ENCODE peak calls at places on chromosomes 1 and 21, in five cellular contexts. N is GM12878; R is RWPE2; X is effector memory CD4-positive, alpha-beta T cell; L is CD8-positive, alpha-beta memory T cell. I is an unnamed sample.

GRCh38 chr1:18917071-18917799 is 14.9 kb upstream of the ALDH4A1 start:
- DNase-seq in N (no peak), R (no peak), X (no peak), L (no peak), I (no peak)

GRCh38 chr1:58997060-58997411 is 213.2 kb upstream of the JUN start:
- DNase-seq in N (no peak), R (no peak), X (no peak), L (no peak), I (no peak)

GRCh38 chr1:15370781-15371467 is 38.8 kb upstream of the EFHD2 start:
- DNase-seq in N (no peak), R (no peak), X (no peak), L (no peak), I (no peak)

GRCh38 chr1:147497826-147498225 is 43.5 kb upstream of the BCL9 start:
- DNase-seq in N (no peak), R (no peak), X (no peak), L (no peak), I (no peak)

GRCh38 chr1:187513190-187513589 is 684.4 kb downstream of the PLA2G4A start:
- DNase-seq in N (no peak), R (no peak), X (no peak), L (no peak), I (no peak)

GRCh38 chr1:7006996-7007871 is 222.0 kb downstream of the CAMTA1 start:
- DNase-seq in N (no peak), R (no peak), X (no peak), L (no peak), I (no peak)

GRCh38 chr1:70090875-70091274 is 114.5 kb downstream of the LRRC40 start:
- DNase-seq in N (no peak), R (no peak), X (no peak), L (no peak), I (no peak)

GRCh38 chr21:21715286-21715969 is 717.2 kb downstream of the NCAM2 start:
- DNase-seq in N (no peak), R (no peak), X (no peak), L (no peak), I (no peak)

GRCh38 chr21:26795866-26796329 is 49.3 kb downstream of the ADAMTS1 start:
- DNase-seq in N (no peak), R (no peak), X (no peak), L (no peak), I (no peak)

GRCh38 chr1:7664893-7665250 is 106.2 kb upstream of the VAMP3 start:
- DNase-seq in N (no peak), R (no peak), X (no peak), L (no peak), I (no peak)

GRCh38 chr1:210262897-210263272 is 30.3 kb downstream of the SERTAD4 start:
- DNase-seq in N (no peak), R (no peak), X (no peak), L (no peak), I (no peak)

GRCh38 chr1:47694011-47694890 is 256.4 kb downstream of the FOXD2 start:
- DNase-seq in N (no peak), R (no peak), X (no peak), L (no peak), I (no peak)

GRCh38 chr1:12161662-12162458 is 4.9 kb upstream of the TNFRSF1B start:
- DNase-seq in N (peak; percentile 88), R (no peak), X (peak; percentile 75), L (peak; percentile 71), I (peak; percentile 38)

GRCh38 chr1:151718011-151718431 is 1.4 kb upstream of the CELF3 start:
- DNase-seq in N (no peak), R (no peak), X (no peak), L (no peak), I (no peak)

GRCh38 chr1:78223417-78224215 is 177.8 kb downstream of the GIPC2 start:
- DNase-seq in N (no peak), R (no peak), X (no peak), L (no peak), I (no peak)

GRCh38 chr1:155255243-155256100 is at the start of gene ENTREP3:
- DNase-seq in N (no peak), R (peak; percentile 85), X (peak; percentile 68), L (peak; percentile 59), I (no peak)

GRCh38 chr1:155254228-155254713 is 1.0 kb downstream of the ENTREP3 start:
- DNase-seq in N (no peak), R (no peak), X (no peak), L (no peak), I (no peak)

GRCh38 chr1:155256101-155256852 is 994 bp upstream of the ENTREP3 start:
- DNase-seq in N (no peak), R (peak; percentile 66), X (no peak), L (no peak), I (no peak)

GRCh38 chr1:155253797-155254196 is 1.5 kb downstream of the ENTREP3 start:
- DNase-seq in N (no peak), R (no peak), X (no peak), L (no peak), I (no peak)

DNA sequence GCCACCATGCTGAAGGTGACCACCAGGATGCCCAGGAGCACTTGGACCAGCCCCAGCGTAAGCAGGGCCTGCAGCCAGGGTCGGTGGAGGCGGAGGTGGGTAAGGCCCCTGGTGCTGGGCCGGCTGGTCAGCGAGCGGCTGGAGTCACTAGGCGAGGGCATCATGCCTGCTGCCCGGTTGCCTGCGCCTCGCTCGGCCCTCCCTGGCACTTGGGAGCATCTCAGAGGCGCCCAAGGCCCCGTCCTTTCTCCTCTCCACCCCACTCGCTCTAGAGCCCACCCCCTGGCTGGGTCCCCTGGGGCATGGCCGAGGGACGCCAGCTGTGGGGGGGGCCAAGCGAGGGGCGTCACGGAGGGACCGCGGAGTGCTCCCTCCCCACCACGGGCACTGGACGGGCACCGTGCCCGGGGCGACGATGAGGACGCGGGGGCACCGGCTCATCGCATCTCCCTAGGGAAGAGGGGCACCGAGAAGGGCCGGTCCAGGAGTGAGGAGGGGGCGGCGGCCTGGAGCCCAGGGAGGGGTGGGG is 505 bp downstream of the ENTREP3 start:
- DNase-seq in N (no peak), R (peak; percentile 64), X (no peak), L (no peak), I (no peak)
- H3K27ac ChIP-seq in N (no peak overlapping the region), R (peak overlapping the region; percentile 65), X (peak overlapping the region; percentile 35), L (no peak overlapping the region), I (peak overlapping the region; percentile 87)

GRCh38 chr1:41362357-41362721 is 1.1 kb downstream of the FOXO6 start:
- DNase-seq in N (no peak), R (no peak), X (no peak), L (no peak), I (no peak)

GRCh38 chr1:41360074-41361027 is 883 bp upstream of the FOXO6 start:
- DNase-seq in N (no peak), R (peak; percentile 51), X (no peak), L (no peak), I (no peak)

GRCh38 chr1:41362749-41363631 is 1.8 kb downstream of the FOXO6 start:
- DNase-seq in N (no peak), R (no peak), X (no peak), L (no peak), I (no peak)

GRCh38 chr1:41361028-41361494 is at the start of gene FOXO6:
- DNase-seq in N (peak; percentile 49), R (peak; percentile 99), X (peak; percentile 92), L (peak; percentile 90), I (peak; percentile 91)

GRCh38 chr1:41361495-41362356 is 492 bp downstream of the FOXO6 start:
- DNase-seq in N (no peak), R (peak; percentile 59), X (no peak), L (no peak), I (no peak)
- H3K4me1 ChIP-seq in N (peaks cover 12% of the 10 kb centered on the region), R (peaks cover 32% of the 10 kb centered on the region), X (peaks cover 16% of the 10 kb centered on the region), L (peaks cover 24% of the 10 kb centered on the region), I (peaks cover 7% of the 10 kb centered on the region)

GRCh38 chr1:160459056-160459455 is 58.7 kb downstream of the VANGL2 start:
- DNase-seq in N (no peak), R (no peak), X (no peak), L (no peak), I (no peak)

GRCh38 chr1:160460214-160460642 is 59.9 kb downstream of the VANGL2 start:
- DNase-seq in N (peak; percentile 56), R (no peak), X (no peak), L (no peak), I (no peak)

GRCh38 chr1:160455153-160455517 is 54.8 kb downstream of the VANGL2 start:
- DNase-seq in N (no peak), R (no peak), X (no peak), L (no peak), I (no peak)

GRCh38 chr1:160460683-160461287 is 60.4 kb downstream of the VANGL2 start:
- DNase-seq in N (no peak), R (no peak), X (no peak), L (no peak), I (no peak)

GRCh38 chr1:160459687-160460086 is 59.3 kb downstream of the VANGL2 start:
- DNase-seq in N (no peak), R (no peak), X (no peak), L (no peak), I (no peak)
- H3K27ac ChIP-seq in N (peak overlapping the region; percentile 89), R (no peak overlapping the region), X (no peak overlapping the region), L (no peak overlapping the region), I (no peak overlapping the region)

GRCh38 chr1:30990594-30990993 is 74.9 kb downstream of the PUM1 start:
- DNase-seq in N (no peak), R (no peak), X (no peak), L (no peak), I (no peak)
- H3K4me1 ChIP-seq in N (peaks cover 6% of the 10 kb centered on the region), R (peaks cover 15% of the 10 kb centered on the region), X (no peaks in the 10 kb centered on the region), L (peaks cover 9% of the 10 kb centered on the region), I (no peaks in the 10 kb centered on the region)

GRCh38 chr1:167913895-167914502 is at the start of gene ADCY10:
- DNase-seq in N (no peak), R (no peak), X (no peak), L (no peak), I (no peak)
- H3K27ac ChIP-seq in N (no peak within 1 kb of the TSS), R (no peak within 1 kb of the TSS), X (no peak within 1 kb of the TSS), L (no peak within 1 kb of the TSS), I (no peak within 1 kb of the TSS)

GRCh38 chr1:201500670-201501120 is 6.2 kb downstream of the CSRP1 start:
- DNase-seq in N (no peak), R (no peak), X (no peak), L (no peak), I (no peak)
- H3K4me1 ChIP-seq in N (peaks cover 4% of the 10 kb centered on the region), R (peaks cover 49% of the 10 kb centered on the region), X (peaks cover 8% of the 10 kb centered on the region), L (peaks cover 9% of the 10 kb centered on the region), I (peaks cover 39% of the 10 kb centered on the region)

GRCh38 chr1:201904579-201904978 is 15.9 kb downstream of the SHISA4 start:
- DNase-seq in N (no peak), R (no peak), X (no peak), L (no peak), I (no peak)
- H3K27ac ChIP-seq in N (no peak overlapping the region), R (peak overlapping the region; percentile 3), X (no peak overlapping the region), L (no peak overlapping the region), I (no peak overlapping the region)

GRCh38 chr1:25504706-25505560 is 38.5 kb upstream of the LDLRAP1 start:
- DNase-seq in N (no peak), R (no peak), X (no peak), L (no peak), I (no peak)
- H3K4me1 ChIP-seq in N (no peaks in the 10 kb centered on the region), R (peaks cover 4% of the 10 kb centered on the region), X (peaks cover 7% of the 10 kb centered on the region), L (peaks cover 23% of the 10 kb centered on the region), I (peaks cover 9% of the 10 kb centered on the region)

GRCh38 chr1:112687785-112688496 is 13.5 kb downstream of the MOV10 start:
- DNase-seq in N (no peak), R (no peak), X (no peak), L (no peak), I (no peak)
- H3K27ac ChIP-seq in N (no peak overlapping the region), R (peak overlapping the region; percentile 60), X (no peak overlapping the region), L (no peak overlapping the region), I (no peak overlapping the region)